ENCODE peak calls at places on chromosomes 11 and 22, in five cellular contexts. F, U, M, T and E are unnamed samples.

GRCh38 chr22:42596863-42597530 is 17.7 kb downstream of the POLDIP3 start:
- DNase-seq in F (no peak), U (no peak), M (no peak), T (no peak), E (no peak)

GRCh38 chr11:85694385-85694980 is 8.5 kb upstream of the CCDC89 start:
- DNase-seq in F (peak; percentile 20), U (no peak), M (no peak), T (no peak), E (peak; percentile 21)

GRCh38 chr22:44337658-44338004 is 24.9 kb upstream of the SHISAL1 start:
- DNase-seq in F (no peak), U (no peak), M (no peak), T (no peak), E (no peak)

GRCh38 chr11:57325735-57326048 is 940 bp upstream of the TNKS1BP1 start:
- DNase-seq in F (no peak), U (no peak), M (no peak), T (no peak), E (peak; percentile 15)

GRCh38 chr22:27129266-27129665 is 471.9 kb downstream of the MIAT start:
- DNase-seq in F (no peak), U (no peak), M (no peak), T (no peak), E (no peak)

GRCh38 chr11:9473408-9473807 is 12.6 kb downstream of the ZNF143 start:
- DNase-seq in F (no peak), U (no peak), M (no peak), T (no peak), E (peak; percentile 23)

GRCh38 chr22:29031236-29031982 is 30.2 kb downstream of the C22orf31 start:
- DNase-seq in F (peak; percentile 93), U (peak; percentile 52), M (no peak), T (peak; percentile 47), E (peak; percentile 49)

GRCh38 chr11:121671276-121672168 is 218.8 kb upstream of the SORL1-AS1 start:
- DNase-seq in F (no peak), U (no peak), M (no peak), T (no peak), E (no peak)

GRCh38 chr11:131423715-131424114 is 53.3 kb downstream of the NTM start:
- DNase-seq in F (no peak), U (no peak), M (no peak), T (no peak), E (no peak)

GRCh38 chr11:128633384-128633965 is 46.1 kb upstream of the ETS1 start:
- DNase-seq in F (no peak), U (no peak), M (no peak), T (no peak), E (no peak)

GRCh38 chr11:28482666-28483065 is 374.5 kb downstream of the METTL15 start:
- DNase-seq in F (no peak), U (no peak), M (no peak), T (no peak), E (no peak)

GRCh38 chr22:41683616-41684015 is 5.1 kb downstream of the SNU13 start:
- DNase-seq in F (no peak), U (no peak), M (no peak), T (no peak), E (no peak)

GRCh38 chr11:9139628-9140357 is 48.4 kb upstream of the SCUBE2 start:
- DNase-seq in F (no peak), U (no peak), M (no peak), T (no peak), E (no peak)

GRCh38 chr11:42524534-42525227 is 787.1 kb upstream of the API5 start:
- DNase-seq in F (peak; percentile 41), U (peak; percentile 85), M (peak; percentile 5), T (peak; percentile 59), E (peak; percentile 37)

GRCh38 chr11:130448039-130448415 is 418 bp upstream of the ADAMTS15 start:
- DNase-seq in F (no peak), U (no peak), M (no peak), T (no peak), E (no peak)

GRCh38 chr11:9210224-9210921 is 54.8 kb downstream of the DENND5A start:
- DNase-seq in F (no peak), U (no peak), M (no peak), T (no peak), E (no peak)

GRCh38 chr11:107576497-107577086 is 11.1 kb upstream of the ALKBH8 start:
- DNase-seq in F (peak; percentile 19), U (no peak), M (no peak), T (no peak), E (peak; percentile 54)

GRCh38 chr22:47064016-47064415 is 301.6 kb downstream of the TBC1D22A start:
- DNase-seq in F (no peak), U (no peak), M (no peak), T (no peak), E (no peak)

GRCh38 chr22:42805998-42806481 is 51.0 kb downstream of the ARFGAP3 start:
- DNase-seq in F (no peak), U (no peak), M (no peak), T (no peak), E (no peak)

GRCh38 chr22:39431821-39432251 is 25.0 kb upstream of the MGAT3 start:
- DNase-seq in F (no peak), U (no peak), M (no peak), T (no peak), E (no peak)

GRCh38 chr22:41532908-41533825 is 11.1 kb downstream of the POLR3H start:
- DNase-seq in F (peak; percentile 58), U (peak; percentile 55), M (no peak), T (no peak), E (peak; percentile 76)

GRCh38 chr22:18070041-18070440 is 7.7 kb upstream of the PEX26 start:
- DNase-seq in F (no peak), U (no peak), M (no peak), T (no peak), E (no peak)

GRCh38 chr11:2448661-2449547 is 4.1 kb downstream of the KCNQ1 start:
- DNase-seq in F (no peak), U (no peak), M (no peak), T (no peak), E (no peak)

GRCh38 chr11:12177739-12178338 is 67.4 kb downstream of the MICAL2 start:
- DNase-seq in F (no peak), U (no peak), M (no peak), T (no peak), E (no peak)

GRCh38 chr11:116035972-116036371 is 531.8 kb upstream of the CADM1 start:
- DNase-seq in F (no peak), U (no peak), M (no peak), T (no peak), E (no peak)

GRCh38 chr11:92969634-92970347 is at the start of gene MTNR1B:
- DNase-seq in F (no peak), U (no peak), M (no peak), T (no peak), E (no peak)

GRCh38 chr11:18115360-18116127 is 9.7 kb upstream of the SAAL1 start:
- DNase-seq in F (peak; percentile 75), U (peak; percentile 57), M (peak; percentile 19), T (peak; percentile 60), E (peak; percentile 78)

GRCh38 chr11:126138636-126139540 is 72.6 kb downstream of the RPUSD4 start:
- DNase-seq in F (no peak), U (no peak), M (no peak), T (no peak), E (no peak)

DNA sequence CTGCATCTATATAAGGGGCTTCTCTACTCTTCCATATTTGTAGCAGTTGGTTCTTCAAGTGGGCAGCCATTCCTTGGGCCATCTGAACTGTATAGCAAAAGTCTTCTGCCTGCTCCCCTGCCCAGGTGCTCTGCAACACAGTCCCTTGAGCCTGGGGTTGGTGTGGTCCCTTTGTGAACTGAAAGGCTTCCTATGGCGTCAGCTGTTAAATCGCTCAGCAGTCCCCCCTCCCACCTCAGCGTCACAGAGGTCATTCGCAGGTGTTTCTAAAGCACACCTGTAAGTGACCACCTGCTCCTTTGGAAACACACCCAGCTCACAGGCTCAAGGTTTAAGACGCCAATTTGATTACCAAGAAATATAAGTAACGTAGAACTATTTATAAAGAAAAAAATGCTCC is 37.0 kb downstream of the CYB5R2 start:
- DNase-seq in F (no peak), U (no peak), M (no peak), T (no peak), E (no peak)
- TF ChIP-seq SUZ12 in F (no peak), U (no peak), M (no peak), T (no peak), E (no peak)

GRCh38 chr11:78112588-78113275 is 26.7 kb downstream of the ALG8 start:
- DNase-seq in F (no peak), U (no peak), M (peak; percentile 17), T (no peak), E (no peak)
- TF ChIP-seq SUZ12 in F (no peak), U (no peak), M (no peak), T (no peak), E (no peak)

DNA sequence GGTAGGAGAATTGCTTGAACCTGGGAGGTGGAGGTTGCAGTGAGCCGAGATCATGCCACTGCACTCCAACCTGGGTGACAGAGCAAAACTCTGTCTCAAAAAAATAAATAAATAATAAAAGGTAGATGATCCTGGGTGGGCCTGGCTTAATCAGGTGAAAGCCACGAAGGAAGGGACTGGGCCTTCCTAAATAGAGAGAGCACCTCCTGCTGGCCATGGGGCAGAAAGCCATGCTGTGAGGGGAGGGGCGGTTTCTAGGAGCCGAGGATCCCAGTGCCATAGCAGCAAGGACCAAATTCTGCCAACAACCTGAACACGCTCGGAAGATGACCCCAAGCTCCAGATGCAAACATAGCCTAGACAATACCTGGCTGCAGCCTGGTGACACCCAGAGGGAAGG is 24.5 kb upstream of the DGKZ start:
- DNase-seq in F (no peak), U (no peak), M (no peak), T (no peak), E (peak; percentile 53)
- TF ChIP-seq SUZ12 in F (no peak), U (no peak), M (no peak), T (no peak), E (no peak)

DNA sequence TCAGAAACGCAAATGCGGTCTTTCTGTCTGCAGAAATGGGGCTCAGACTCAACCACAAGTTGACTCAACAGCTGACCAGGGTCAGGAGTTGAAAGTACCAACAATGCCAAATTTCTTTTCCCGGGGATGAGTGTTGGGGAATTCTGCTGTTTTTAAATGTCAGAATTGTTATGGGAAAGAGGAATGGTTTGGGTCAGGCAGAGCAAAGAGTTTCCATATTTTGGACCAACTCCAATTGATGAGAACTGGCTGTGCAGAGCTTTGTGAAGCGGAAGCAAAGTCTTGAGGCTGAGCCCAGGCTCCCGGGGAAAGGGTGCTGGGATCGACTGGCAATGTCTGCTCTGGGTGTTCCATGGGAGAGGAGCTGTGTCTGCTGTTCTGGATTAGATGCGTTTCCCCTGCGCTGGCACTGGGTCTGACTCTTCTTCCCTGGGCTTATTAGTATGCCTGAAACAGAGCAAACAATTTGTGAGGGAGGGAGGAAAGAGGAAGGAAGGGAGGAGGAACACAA is 36.2 kb downstream of the TXN2 start:
- DNase-seq in F (peak; percentile 47), U (no peak), M (no peak), T (no peak), E (no peak)
- TF ChIP-seq SUZ12 in F (no peak), U (no peak), M (no peak), T (no peak), E (no peak)

GRCh38 chr22:36981247-36981775 is 37.9 kb downstream of the TST start:
- DNase-seq in F (no peak), U (no peak), M (no peak), T (no peak), E (no peak)
- TF ChIP-seq SUZ12 in F (no peak), U (no peak), M (no peak), T (no peak), E (no peak)